ENCODE peak calls at places on chromosomes 2 and 18, in five cellular contexts. One of them, this sample, is unnamed.

GRCh38 chr2:176157499-176158305 is 595 bp downstream of the HOXD3 start:
- DNase-seq in MM.1S: no peak
- DNase-seq in OCI-LY7: no peak
- DNase-seq in cardiac muscle cell: no peak
- DNase-seq in IMR-90: no peak
- DNase-seq in this sample: no peak

GRCh38 chr2:85012431-85012830 is 41.5 kb downstream of the KCMF1 start:
- DNase-seq in MM.1S: no peak
- DNase-seq in OCI-LY7: no peak
- DNase-seq in cardiac muscle cell: no peak
- DNase-seq in IMR-90: no peak
- DNase-seq in this sample: no peak

GRCh38 chr2:7044253-7045250 is 127.3 kb downstream of the RNF144A start:
- DNase-seq in MM.1S: peak; percentile 34
- DNase-seq in OCI-LY7: peak; percentile 59
- DNase-seq in cardiac muscle cell: peak; percentile 49
- DNase-seq in IMR-90: peak; percentile 37
- DNase-seq in this sample: no peak

GRCh38 chr18:45448871-45449270 is 166.4 kb upstream of the SLC14A2 start:
- DNase-seq in MM.1S: no peak
- DNase-seq in OCI-LY7: no peak
- DNase-seq in cardiac muscle cell: no peak
- DNase-seq in IMR-90: no peak
- DNase-seq in this sample: no peak

GRCh38 chr18:75167759-75168211 is 41.2 kb downstream of the PTGR3 start:
- DNase-seq in MM.1S: no peak
- DNase-seq in OCI-LY7: no peak
- DNase-seq in cardiac muscle cell: no peak
- DNase-seq in IMR-90: peak; percentile 17
- DNase-seq in this sample: no peak

GRCh38 chr2:216389565-216389964 is 17.3 kb upstream of the MARCHF4 start:
- DNase-seq in MM.1S: no peak
- DNase-seq in OCI-LY7: no peak
- DNase-seq in cardiac muscle cell: no peak
- DNase-seq in IMR-90: peak; percentile 36
- DNase-seq in this sample: no peak

GRCh38 chr2:231227309-231228162 is 29.1 kb downstream of the ARMC9 start:
- DNase-seq in MM.1S: peak; percentile 68
- DNase-seq in OCI-LY7: peak; percentile 84
- DNase-seq in cardiac muscle cell: peak; percentile 77
- DNase-seq in IMR-90: peak; percentile 79
- DNase-seq in this sample: peak; percentile 68

GRCh38 chr2:147531299-147531698 is 313.5 kb upstream of the ACVR2A start:
- DNase-seq in MM.1S: no peak
- DNase-seq in OCI-LY7: no peak
- DNase-seq in cardiac muscle cell: no peak
- DNase-seq in IMR-90: no peak
- DNase-seq in this sample: no peak

GRCh38 chr18:49162226-49162848 is 211.6 kb upstream of the SMAD7 start:
- DNase-seq in MM.1S: no peak
- DNase-seq in OCI-LY7: peak; percentile 61
- DNase-seq in cardiac muscle cell: peak; percentile 7
- DNase-seq in IMR-90: no peak
- DNase-seq in this sample: no peak

GRCh38 chr18:11504962-11505361 is 104.4 kb upstream of the SLC35G4 start:
- DNase-seq in MM.1S: no peak
- DNase-seq in OCI-LY7: no peak
- DNase-seq in cardiac muscle cell: peak; percentile 12
- DNase-seq in IMR-90: no peak
- DNase-seq in this sample: no peak

GRCh38 chr18:59300676-59301285 is 17.7 kb downstream of the CPLX4 start:
- DNase-seq in MM.1S: peak; percentile 48
- DNase-seq in OCI-LY7: no peak
- DNase-seq in cardiac muscle cell: no peak
- DNase-seq in IMR-90: no peak
- DNase-seq in this sample: no peak

GRCh38 chr2:131168578-131168977 is 40.8 kb upstream of the POTEE start:
- DNase-seq in MM.1S: no peak
- DNase-seq in OCI-LY7: no peak
- DNase-seq in cardiac muscle cell: no peak
- DNase-seq in IMR-90: no peak
- DNase-seq in this sample: no peak

GRCh38 chr18:51447351-51447896 is 249.9 kb upstream of the MEX3C start:
- DNase-seq in MM.1S: peak; percentile 97
- DNase-seq in OCI-LY7: peak; percentile 4
- DNase-seq in cardiac muscle cell: peak; percentile 35
- DNase-seq in IMR-90: no peak
- DNase-seq in this sample: no peak

GRCh38 chr2:12087671-12088380 is 341.4 kb downstream of the LPIN1 start:
- DNase-seq in MM.1S: no peak
- DNase-seq in OCI-LY7: no peak
- DNase-seq in cardiac muscle cell: no peak
- DNase-seq in IMR-90: peak; percentile 42
- DNase-seq in this sample: no peak

GRCh38 chr2:27326536-27326935 is 3.6 kb upstream of the MPV17 start:
- DNase-seq in MM.1S: no peak
- DNase-seq in OCI-LY7: no peak
- DNase-seq in cardiac muscle cell: no peak
- DNase-seq in IMR-90: no peak
- DNase-seq in this sample: no peak

GRCh38 chr18:22385718-22386117 is 32.0 kb downstream of the CTAGE1 start:
- DNase-seq in MM.1S: no peak
- DNase-seq in OCI-LY7: no peak
- DNase-seq in cardiac muscle cell: no peak
- DNase-seq in IMR-90: peak; percentile 83
- DNase-seq in this sample: no peak

GRCh38 chr2:200443376-200443775 is 66.5 kb downstream of the KCTD18 start:
- DNase-seq in MM.1S: no peak
- DNase-seq in OCI-LY7: no peak
- DNase-seq in cardiac muscle cell: no peak
- DNase-seq in IMR-90: no peak
- DNase-seq in this sample: no peak

GRCh38 chr2:2564300-2565085 is 233.4 kb upstream of the MYT1L start:
- DNase-seq in MM.1S: no peak
- DNase-seq in OCI-LY7: no peak
- DNase-seq in cardiac muscle cell: no peak
- DNase-seq in IMR-90: no peak
- DNase-seq in this sample: no peak

GRCh38 chr2:47867205-47867604 is 39.1 kb downstream of the FBXO11 start:
- DNase-seq in MM.1S: no peak
- DNase-seq in OCI-LY7: peak; percentile 25
- DNase-seq in cardiac muscle cell: peak; percentile 14
- DNase-seq in IMR-90: peak; percentile 75
- DNase-seq in this sample: no peak

GRCh38 chr2:129301431-129301913 is 678.0 kb upstream of the RAB6C start:
- DNase-seq in MM.1S: no peak
- DNase-seq in OCI-LY7: no peak
- DNase-seq in cardiac muscle cell: no peak
- DNase-seq in IMR-90: no peak
- DNase-seq in this sample: no peak

GRCh38 chr2:177413703-177414102 is 21.1 kb downstream of the AGPS start:
- DNase-seq in MM.1S: no peak
- DNase-seq in OCI-LY7: no peak
- DNase-seq in cardiac muscle cell: no peak
- DNase-seq in IMR-90: no peak
- DNase-seq in this sample: no peak

GRCh38 chr2:219001100-219001576 is 7.9 kb upstream of the CRYBA2 start:
- DNase-seq in MM.1S: no peak
- DNase-seq in OCI-LY7: no peak
- DNase-seq in cardiac muscle cell: no peak
- DNase-seq in IMR-90: no peak
- DNase-seq in this sample: no peak

GRCh38 chr18:72652990-72653593 is 109.0 kb upstream of the CBLN2 start:
- DNase-seq in MM.1S: peak; percentile 74
- DNase-seq in OCI-LY7: peak; percentile 25
- DNase-seq in cardiac muscle cell: peak; percentile 49
- DNase-seq in IMR-90: no peak
- DNase-seq in this sample: no peak

GRCh38 chr2:177797808-177798207 is 274.8 kb downstream of the PDE11A start:
- DNase-seq in MM.1S: no peak
- DNase-seq in OCI-LY7: no peak
- DNase-seq in cardiac muscle cell: peak; percentile 22
- DNase-seq in IMR-90: no peak
- DNase-seq in this sample: no peak

GRCh38 chr2:134357814-134358213 is 103.9 kb downstream of the MGAT5 start:
- DNase-seq in MM.1S: no peak
- DNase-seq in OCI-LY7: no peak
- DNase-seq in cardiac muscle cell: no peak
- DNase-seq in IMR-90: no peak
- DNase-seq in this sample: no peak

GRCh38 chr2:224372624-224373023 is 29.3 kb downstream of the FAM124B start:
- DNase-seq in MM.1S: no peak
- DNase-seq in OCI-LY7: no peak
- DNase-seq in cardiac muscle cell: no peak
- DNase-seq in IMR-90: no peak
- DNase-seq in this sample: no peak

GRCh38 chr2:190150413-190150812 is 87.9 kb upstream of the MSTN start:
- DNase-seq in MM.1S: no peak
- DNase-seq in OCI-LY7: no peak
- DNase-seq in cardiac muscle cell: no peak
- DNase-seq in IMR-90: no peak
- DNase-seq in this sample: no peak

GRCh38 chr2:80169811-80170594 is 134.5 kb downstream of the LRRTM1 start:
- DNase-seq in MM.1S: no peak
- DNase-seq in OCI-LY7: no peak
- DNase-seq in cardiac muscle cell: no peak
- DNase-seq in IMR-90: no peak
- DNase-seq in this sample: no peak

GRCh38 chr2:168439536-168439935 is 16.5 kb upstream of the CERS6 start:
- DNase-seq in MM.1S: no peak
- DNase-seq in OCI-LY7: no peak
- DNase-seq in cardiac muscle cell: no peak
- DNase-seq in IMR-90: peak; percentile 8
- DNase-seq in this sample: no peak

GRCh38 chr2:130337735-130338325 is 4.9 kb upstream of the IMP4 start:
- DNase-seq in MM.1S: no peak
- DNase-seq in OCI-LY7: no peak
- DNase-seq in cardiac muscle cell: no peak
- DNase-seq in IMR-90: peak; percentile 92
- DNase-seq in this sample: no peak

GRCh38 chr18:48525671-48526070 is 13.2 kb upstream of the CTIF start:
- DNase-seq in MM.1S: no peak
- DNase-seq in OCI-LY7: no peak
- DNase-seq in cardiac muscle cell: no peak
- DNase-seq in IMR-90: no peak
- DNase-seq in this sample: no peak

GRCh38 chr2:144396318-144396717 is 123.6 kb downstream of the ZEB2 start:
- DNase-seq in MM.1S: no peak
- DNase-seq in OCI-LY7: no peak
- DNase-seq in cardiac muscle cell: no peak
- DNase-seq in IMR-90: no peak
- DNase-seq in this sample: no peak
- TF ChIP-seq CTCF in MM.1S: no peak
- TF ChIP-seq CTCF in OCI-LY7: no peak
- TF ChIP-seq CTCF in cardiac muscle cell: no peak
- TF ChIP-seq CTCF in IMR-90: no peak
- TF ChIP-seq CTCF in this sample: no peak

DNA sequence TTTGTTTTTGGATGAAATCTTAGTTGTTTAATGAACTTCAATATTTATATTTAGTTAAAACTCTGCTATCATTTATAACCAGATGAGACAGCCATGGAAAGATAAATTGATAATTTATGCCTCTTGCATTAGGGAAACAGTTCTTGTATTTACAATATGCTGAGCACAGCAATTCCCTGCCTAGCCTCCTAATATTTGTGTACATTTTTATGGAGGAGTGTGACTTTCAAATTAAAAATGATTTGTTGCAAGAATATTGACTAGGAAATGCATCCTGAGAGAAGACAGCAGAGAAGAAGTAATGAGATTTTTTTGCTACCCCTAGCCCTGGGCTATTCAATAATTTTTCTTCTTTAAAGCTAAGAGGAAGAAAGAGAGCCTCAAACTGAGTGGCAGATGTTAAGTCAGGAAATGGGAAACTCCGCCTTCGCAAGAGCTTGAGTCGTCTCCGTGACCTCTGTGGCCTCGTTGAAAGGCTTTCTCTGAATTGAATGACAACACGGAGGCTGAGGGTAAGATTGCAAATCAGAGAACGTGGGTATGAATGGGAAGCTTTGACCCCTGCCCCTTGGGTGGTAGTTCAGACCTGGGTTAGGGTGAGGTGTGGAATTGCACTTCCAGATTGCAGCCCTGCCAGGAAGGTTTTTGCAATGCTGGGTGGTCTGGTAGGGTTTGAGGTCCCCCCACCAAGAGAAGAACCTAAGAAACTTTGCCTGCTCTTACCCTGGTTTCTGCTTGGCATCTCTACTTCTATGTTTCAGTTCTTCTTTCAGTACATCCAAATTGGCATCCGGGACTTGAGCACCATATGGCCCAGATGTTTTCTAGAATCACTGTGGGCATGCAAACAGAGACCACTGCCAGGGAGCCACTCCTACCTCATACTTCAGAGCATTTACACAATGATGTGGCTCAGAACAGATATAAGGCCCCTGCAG is 210.3 kb upstream of the RBMS1 start:
- DNase-seq in MM.1S: peak; percentile 93
- DNase-seq in OCI-LY7: peak; percentile 82
- DNase-seq in cardiac muscle cell: peak; percentile 35
- DNase-seq in IMR-90: no peak
- DNase-seq in this sample: peak; percentile 65
- H3K4me3 ChIP-seq in MM.1S: peak overlapping the region; percentile 33
- H3K4me3 ChIP-seq in OCI-LY7: peak overlapping the region; percentile 36
- H3K4me3 ChIP-seq in cardiac muscle cell: no peak overlapping the region
- H3K4me3 ChIP-seq in IMR-90: no peak overlapping the region
- H3K4me3 ChIP-seq in this sample: no peak overlapping the region

GRCh38 chr2:191869178-191869577 is 22.3 kb upstream of the CAVIN2 start:
- DNase-seq in MM.1S: no peak
- DNase-seq in OCI-LY7: no peak
- DNase-seq in cardiac muscle cell: peak; percentile 55
- DNase-seq in IMR-90: peak; percentile 30
- DNase-seq in this sample: no peak
- TF ChIP-seq CTCF in MM.1S: peak; percentile 13
- TF ChIP-seq CTCF in OCI-LY7: peak; percentile 44
- TF ChIP-seq CTCF in cardiac muscle cell: peak; percentile 38
- TF ChIP-seq CTCF in IMR-90: peak; percentile 41
- TF ChIP-seq CTCF in this sample: peak; percentile 60

DNA sequence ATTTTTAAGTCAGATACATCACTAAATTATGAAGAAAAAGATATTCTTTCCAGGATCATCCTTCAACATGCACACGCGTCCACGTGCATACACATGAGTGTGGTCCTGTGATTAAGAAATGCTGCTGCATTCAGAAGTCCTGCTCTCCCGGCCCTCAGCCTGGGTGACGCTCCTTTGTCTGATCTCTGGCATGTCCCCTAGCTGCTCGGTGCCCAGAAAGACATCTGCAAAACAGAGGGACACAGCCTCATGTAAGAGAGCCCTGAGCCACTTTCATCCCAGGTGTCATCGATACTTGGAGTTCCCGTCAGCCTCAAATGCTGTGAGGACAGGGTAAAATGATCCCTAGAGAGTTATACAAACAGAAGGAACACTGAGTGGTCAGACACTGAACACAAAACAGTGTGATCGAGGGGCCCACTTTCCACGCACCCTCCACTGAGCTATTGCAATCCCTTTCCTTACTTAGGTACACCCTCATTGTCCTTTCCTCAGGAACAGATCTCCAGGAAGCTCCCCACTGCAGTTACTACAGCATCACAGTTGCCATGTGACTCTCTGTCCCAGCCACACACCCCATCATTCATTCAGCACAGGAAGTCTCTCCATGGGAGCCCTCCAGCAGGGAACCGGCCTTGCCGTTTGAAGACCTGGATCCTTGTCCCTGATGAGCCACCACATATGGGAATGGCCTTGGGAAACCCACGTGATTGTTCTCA is 32.1 kb downstream of the CRACDL start:
- DNase-seq in MM.1S: no peak
- DNase-seq in OCI-LY7: no peak
- DNase-seq in cardiac muscle cell: no peak
- DNase-seq in IMR-90: no peak
- DNase-seq in this sample: no peak
- H3K4me3 ChIP-seq in MM.1S: no peak overlapping the region
- H3K4me3 ChIP-seq in OCI-LY7: no peak overlapping the region
- H3K4me3 ChIP-seq in cardiac muscle cell: no peak overlapping the region
- H3K4me3 ChIP-seq in IMR-90: no peak overlapping the region
- H3K4me3 ChIP-seq in this sample: no peak overlapping the region